ENCODE peak calls at places on chromosomes 2 and 18, in four cellular contexts. One of them, this sample, is unnamed.

GRCh38 chr2:37615808-37616673 is 55.4 kb downstream of the CDC42EP3 start:
- DNase-seq in A549: no peak
- DNase-seq in activated CD4-positive, alpha-beta T cell treated with anti-CD3 and anti-CD28 coated beads, Interleukin-2, amount 50 U/mL, for 4 hours: peak
- DNase-seq in cardiac muscle cell: no peak
- DNase-seq in this sample: no peak

GRCh38 chr2:233819884-233820765 is 34.2 kb downstream of the HJURP start:
- DNase-seq in A549: no peak
- DNase-seq in activated CD4-positive, alpha-beta T cell treated with anti-CD3 and anti-CD28 coated beads, Interleukin-2, amount 50 U/mL, for 4 hours: no peak
- DNase-seq in cardiac muscle cell: no peak
- DNase-seq in this sample: no peak

GRCh38 chr2:199469514-199470360 is 12.0 kb upstream of the SATB2 start:
- DNase-seq in A549: no peak
- DNase-seq in activated CD4-positive, alpha-beta T cell treated with anti-CD3 and anti-CD28 coated beads, Interleukin-2, amount 50 U/mL, for 4 hours: no peak
- DNase-seq in cardiac muscle cell: no peak
- DNase-seq in this sample: no peak

GRCh38 chr2:12587729-12588522 is 128.8 kb upstream of the TRIB2 start:
- DNase-seq in A549: no peak
- DNase-seq in activated CD4-positive, alpha-beta T cell treated with anti-CD3 and anti-CD28 coated beads, Interleukin-2, amount 50 U/mL, for 4 hours: no peak
- DNase-seq in cardiac muscle cell: no peak
- DNase-seq in this sample: no peak

GRCh38 chr2:241214209-241214608 is 25.7 kb downstream of the ANO7 start:
- DNase-seq in A549: no peak
- DNase-seq in activated CD4-positive, alpha-beta T cell treated with anti-CD3 and anti-CD28 coated beads, Interleukin-2, amount 50 U/mL, for 4 hours: no peak
- DNase-seq in cardiac muscle cell: no peak
- DNase-seq in this sample: no peak

GRCh38 chr18:62436636-62437519 is 85.9 kb upstream of the ZCCHC2 start:
- DNase-seq in A549: no peak
- DNase-seq in activated CD4-positive, alpha-beta T cell treated with anti-CD3 and anti-CD28 coated beads, Interleukin-2, amount 50 U/mL, for 4 hours: no peak
- DNase-seq in cardiac muscle cell: no peak
- DNase-seq in this sample: no peak

GRCh38 chr18:57561728-57562423 is 24.6 kb downstream of the FECH start:
- DNase-seq in A549: peak
- DNase-seq in activated CD4-positive, alpha-beta T cell treated with anti-CD3 and anti-CD28 coated beads, Interleukin-2, amount 50 U/mL, for 4 hours: no peak
- DNase-seq in cardiac muscle cell: peak
- DNase-seq in this sample: peak

GRCh38 chr2:112812318-112813042 is 24.1 kb downstream of the IL1B start:
- DNase-seq in A549: no peak
- DNase-seq in activated CD4-positive, alpha-beta T cell treated with anti-CD3 and anti-CD28 coated beads, Interleukin-2, amount 50 U/mL, for 4 hours: no peak
- DNase-seq in cardiac muscle cell: no peak
- DNase-seq in this sample: peak

GRCh38 chr18:32896781-32897547 is 124.1 kb upstream of the KLHL14 start:
- DNase-seq in A549: no peak
- DNase-seq in activated CD4-positive, alpha-beta T cell treated with anti-CD3 and anti-CD28 coated beads, Interleukin-2, amount 50 U/mL, for 4 hours: no peak
- DNase-seq in cardiac muscle cell: no peak
- DNase-seq in this sample: no peak

GRCh38 chr2:41204315-41204714 is 752.4 kb upstream of the SLC8A1 start:
- DNase-seq in A549: no peak
- DNase-seq in activated CD4-positive, alpha-beta T cell treated with anti-CD3 and anti-CD28 coated beads, Interleukin-2, amount 50 U/mL, for 4 hours: no peak
- DNase-seq in cardiac muscle cell: no peak
- DNase-seq in this sample: no peak

GRCh38 chr2:20928617-20929016 is 105.7 kb upstream of the LDAH start:
- DNase-seq in A549: no peak
- DNase-seq in activated CD4-positive, alpha-beta T cell treated with anti-CD3 and anti-CD28 coated beads, Interleukin-2, amount 50 U/mL, for 4 hours: no peak
- DNase-seq in cardiac muscle cell: no peak
- DNase-seq in this sample: no peak

GRCh38 chr18:79047556-79048244 is 21.5 kb upstream of the ATP9B start:
- DNase-seq in A549: no peak
- DNase-seq in activated CD4-positive, alpha-beta T cell treated with anti-CD3 and anti-CD28 coated beads, Interleukin-2, amount 50 U/mL, for 4 hours: no peak
- DNase-seq in cardiac muscle cell: no peak
- DNase-seq in this sample: no peak

GRCh38 chr18:63318882-63319382 is 637 bp downstream of the BCL2 start:
- DNase-seq in A549: no peak
- DNase-seq in activated CD4-positive, alpha-beta T cell treated with anti-CD3 and anti-CD28 coated beads, Interleukin-2, amount 50 U/mL, for 4 hours: no peak
- DNase-seq in cardiac muscle cell: no peak
- DNase-seq in this sample: no peak

GRCh38 chr2:120446236-120447121 is 100.5 kb downstream of the INHBB start:
- DNase-seq in A549: no peak
- DNase-seq in activated CD4-positive, alpha-beta T cell treated with anti-CD3 and anti-CD28 coated beads, Interleukin-2, amount 50 U/mL, for 4 hours: no peak
- DNase-seq in cardiac muscle cell: no peak
- DNase-seq in this sample: no peak

GRCh38 chr2:212451786-212452200 is 86.8 kb downstream of the ERBB4 start:
- DNase-seq in A549: peak
- DNase-seq in activated CD4-positive, alpha-beta T cell treated with anti-CD3 and anti-CD28 coated beads, Interleukin-2, amount 50 U/mL, for 4 hours: no peak
- DNase-seq in cardiac muscle cell: peak
- DNase-seq in this sample: peak

GRCh38 chr2:215571693-215572092 is 135.8 kb upstream of the FN1 start:
- DNase-seq in A549: no peak
- DNase-seq in activated CD4-positive, alpha-beta T cell treated with anti-CD3 and anti-CD28 coated beads, Interleukin-2, amount 50 U/mL, for 4 hours: no peak
- DNase-seq in cardiac muscle cell: no peak
- DNase-seq in this sample: no peak

GRCh38 chr18:23643815-23644214 is 18.9 kb downstream of the ANKRD29 start:
- DNase-seq in A549: no peak
- DNase-seq in activated CD4-positive, alpha-beta T cell treated with anti-CD3 and anti-CD28 coated beads, Interleukin-2, amount 50 U/mL, for 4 hours: no peak
- DNase-seq in cardiac muscle cell: no peak
- DNase-seq in this sample: no peak

GRCh38 chr2:217972490-217972889 is 30.3 kb downstream of the TNS1 start:
- DNase-seq in A549: no peak
- DNase-seq in activated CD4-positive, alpha-beta T cell treated with anti-CD3 and anti-CD28 coated beads, Interleukin-2, amount 50 U/mL, for 4 hours: no peak
- DNase-seq in cardiac muscle cell: no peak
- DNase-seq in this sample: no peak

GRCh38 chr2:218149098-218149497 is 17.7 kb downstream of the CXCR1 start:
- DNase-seq in A549: no peak
- DNase-seq in activated CD4-positive, alpha-beta T cell treated with anti-CD3 and anti-CD28 coated beads, Interleukin-2, amount 50 U/mL, for 4 hours: no peak
- DNase-seq in cardiac muscle cell: no peak
- DNase-seq in this sample: no peak

GRCh38 chr2:118565816-118566540 is 281.5 kb downstream of the EN1 start:
- DNase-seq in A549: no peak
- DNase-seq in activated CD4-positive, alpha-beta T cell treated with anti-CD3 and anti-CD28 coated beads, Interleukin-2, amount 50 U/mL, for 4 hours: no peak
- DNase-seq in cardiac muscle cell: no peak
- DNase-seq in this sample: no peak

GRCh38 chr2:9627310-9627709 is 3.5 kb downstream of the YWHAQ start:
- DNase-seq in A549: no peak
- DNase-seq in activated CD4-positive, alpha-beta T cell treated with anti-CD3 and anti-CD28 coated beads, Interleukin-2, amount 50 U/mL, for 4 hours: no peak
- DNase-seq in cardiac muscle cell: no peak
- DNase-seq in this sample: no peak

GRCh38 chr2:73035899-73036778 is 35.4 kb downstream of the SFXN5 start:
- DNase-seq in A549: no peak
- DNase-seq in activated CD4-positive, alpha-beta T cell treated with anti-CD3 and anti-CD28 coated beads, Interleukin-2, amount 50 U/mL, for 4 hours: no peak
- DNase-seq in cardiac muscle cell: no peak
- DNase-seq in this sample: no peak

GRCh38 chr2:96863575-96864342 is 5.9 kb upstream of the ANKRD39 start:
- DNase-seq in A549: no peak
- DNase-seq in activated CD4-positive, alpha-beta T cell treated with anti-CD3 and anti-CD28 coated beads, Interleukin-2, amount 50 U/mL, for 4 hours: no peak
- DNase-seq in cardiac muscle cell: no peak
- DNase-seq in this sample: peak

GRCh38 chr2:95274291-95275150 is at the start of gene PROM2:
- DNase-seq in A549: no peak
- DNase-seq in activated CD4-positive, alpha-beta T cell treated with anti-CD3 and anti-CD28 coated beads, Interleukin-2, amount 50 U/mL, for 4 hours: no peak
- DNase-seq in cardiac muscle cell: no peak
- DNase-seq in this sample: peak

GRCh38 chr2:206260427-206261012 is 13.9 kb upstream of the ZDBF2 start:
- DNase-seq in A549: peak
- DNase-seq in activated CD4-positive, alpha-beta T cell treated with anti-CD3 and anti-CD28 coated beads, Interleukin-2, amount 50 U/mL, for 4 hours: no peak
- DNase-seq in cardiac muscle cell: no peak
- DNase-seq in this sample: no peak

GRCh38 chr2:53448591-53448990 is 319.0 kb upstream of the CHAC2 start:
- DNase-seq in A549: no peak
- DNase-seq in activated CD4-positive, alpha-beta T cell treated with anti-CD3 and anti-CD28 coated beads, Interleukin-2, amount 50 U/mL, for 4 hours: no peak
- DNase-seq in cardiac muscle cell: no peak
- DNase-seq in this sample: no peak